ENCODE peak calls at places on chromosome 21, in seven cellular contexts. U is NCI-H1092; D is CD8-positive, alpha-beta memory T cell; P is breast epithelium; X is PC-9; G is epithelial cell of esophagus; A is activated CD8-positive, alpha-beta memory T cell treated with anti-CD3 and anti-CD28 coated beads, Interleukin-2, amount 10 ng/mL, durations not matched to agents 7 days and 5 days. B is an unnamed sample.

GRCh38 chr21:26448751-26449150 is 124.3 kb downstream of the CYYR1 start:
- DNase-seq in G (peak), D (no peak), U (no peak), A (no peak), P (no peak), X (no peak), B (no peak)

GRCh38 chr21:34690041-34690792 is 21.4 kb downstream of the CLIC6 start:
- DNase-seq in U (peak), G (peak), A (no peak), D (no peak), X (peak), P (no peak), B (no peak)

GRCh38 chr21:37712204-37712934 is 203.9 kb downstream of the KCNJ6 start:
- DNase-seq in U (peak), G (peak), X (no peak), A (peak), D (no peak), P (peak), B (no peak)

GRCh38 chr21:29523646-29524045 is 224.9 kb downstream of the BACH1 start:
- DNase-seq in G (no peak), U (no peak), A (no peak), X (no peak), P (no peak), D (no peak), B (no peak)

GRCh38 chr21:45593162-45594022 is 50.1 kb upstream of the PCBP3 start:
- DNase-seq in G (no peak), D (no peak), P (no peak), A (no peak), U (no peak), X (no peak), B (no peak)

GRCh38 chr21:44425895-44426662 is 29.2 kb upstream of the LRRC3 start:
- DNase-seq in A (no peak), P (peak), X (no peak), D (no peak), U (no peak), G (no peak), B (no peak)

GRCh38 chr21:34807881-34808568 is 139.2 kb downstream of the CLIC6 start:
- DNase-seq in U (no peak), A (peak), P (no peak), X (peak), D (no peak), G (peak), B (no peak)

GRCh38 chr21:33950425-33951079 is 34.9 kb upstream of the ATP5PO start:
- DNase-seq in G (no peak), A (peak), P (no peak), U (no peak), X (no peak), D (no peak), B (no peak)

GRCh38 chr21:44920694-44921604 is at the start of gene ITGB2:
- DNase-seq in D (peak), U (no peak), X (no peak), G (no peak), A (peak), P (no peak), B (no peak)

GRCh38 chr21:46079357-46080170 is 18.3 kb upstream of the COL6A2 start:
- DNase-seq in P (peak), U (no peak), X (no peak), D (no peak), A (peak), G (no peak), B (no peak)

GRCh38 chr21:36699026-36699545 is at the start of gene SIM2:
- DNase-seq in P (no peak), X (peak), D (no peak), G (peak), U (peak), A (no peak), B (no peak)

GRCh38 chr21:46116189-46116845 is 18.4 kb downstream of the COL6A2 start:
- DNase-seq in D (no peak), A (no peak), X (no peak), U (no peak), G (no peak), P (peak), B (no peak)

GRCh38 chr21:33116669-33117267 is 46.8 kb downstream of the OLIG1 start:
- DNase-seq in G (no peak), U (no peak), X (no peak), D (no peak), A (no peak), P (no peak), B (no peak)

GRCh38 chr21:40902299-40902698 is 55.3 kb upstream of the DSCAM start:
- DNase-seq in U (peak), P (no peak), X (no peak), G (no peak), D (no peak), A (no peak), B (no peak)

GRCh38 chr21:45209046-45209445 is 78.6 kb downstream of the POFUT2 start:
- DNase-seq in X (no peak), G (peak), D (no peak), A (no peak), P (no peak), U (no peak), B (no peak)

B was measured in ovary.